ENCODE peak calls at places on chromosome 1, in four cellular contexts. G is GM19239, I is OCI-LY7, W is iris pigment epithelial cell. J is an unnamed sample.

GRCh38 chr1:30244801-30245200 is 478.6 kb downstream of the MATN1 start:
- DNase-seq in W (no peak), I (no peak), G (no peak), J (no peak)

GRCh38 chr1:230572121-230573083 is 69.9 kb upstream of the COG2 start:
- DNase-seq in W (peak), I (no peak), G (no peak), J (no peak)

GRCh38 chr1:109624215-109625010 is 4.8 kb downstream of the AMPD2 start:
- DNase-seq in W (no peak), G (peak), I (peak), J (peak)

GRCh38 chr1:212514056-212514614 is 81.4 kb downstream of the NENF start:
- DNase-seq in G (no peak), W (peak), I (no peak), J (no peak)

GRCh38 chr1:43947890-43948437 is 1.2 kb downstream of the IPO13 start:
- DNase-seq in G (no peak), W (no peak), I (no peak), J (no peak)

GRCh38 chr1:32761253-32761877 is 55.8 kb downstream of the YARS1 start:
- DNase-seq in I (no peak), G (no peak), W (peak), J (no peak)

GRCh38 chr1:89607888-89608626 is 24.9 kb upstream of the LRRC8C start:
- DNase-seq in I (no peak), W (no peak), G (no peak), J (no peak)

GRCh38 chr1:230781596-230781995 is 34.4 kb downstream of the CAPN9 start:
- DNase-seq in I (no peak), W (peak), G (no peak), J (no peak)

GRCh38 chr1:97077221-97077620 is 355.6 kb downstream of the PTBP2 start:
- DNase-seq in I (no peak), W (no peak), G (no peak), J (no peak)

GRCh38 chr1:17683551-17683950 is 71.6 kb upstream of the ACTL8 start:
- DNase-seq in I (no peak), G (no peak), W (no peak), J (no peak)

GRCh38 chr1:59560807-59561450 is 253.8 kb upstream of the HOOK1 start:
- DNase-seq in I (no peak), W (no peak), G (no peak), J (no peak)

GRCh38 chr1:59814180-59814900 is 409 bp upstream of the HOOK1 start:
- DNase-seq in W (no peak), I (no peak), G (peak), J (peak)

J was measured in GM10248.